ENCODE peak calls at places on chromosomes 13 and 19, in four cellular contexts. D, A, C and Q are unnamed samples.

GRCh38 chr13:83677985-83678384 is 204.3 kb downstream of the SLITRK1 start:
- ATAC-seq in D (no peak), C (no peak), A (no peak), Q (no peak)

GRCh38 chr13:72808917-72809500 is 27.1 kb downstream of the PIBF1 start:
- ATAC-seq in A (no peak), D (peak), C (no peak), Q (no peak)

GRCh38 chr13:21894703-21895699 is 224.1 kb downstream of the FGF9 start:
- ATAC-seq in C (no peak), D (no peak), A (no peak), Q (no peak)

GRCh38 chr13:106522112-106522511 is 13.3 kb downstream of the EFNB2 start:
- ATAC-seq in C (no peak), D (no peak), A (no peak), Q (no peak)

GRCh38 chr13:21872795-21873194 is 201.9 kb downstream of the FGF9 start:
- ATAC-seq in D (no peak), C (peak), A (no peak), Q (peak)

GRCh38 chr13:25847145-25847544 is 204.7 kb downstream of the SHISA2 start:
- ATAC-seq in A (no peak), C (no peak), D (peak), Q (no peak)

GRCh38 chr13:24152292-24153214 is 8.0 kb upstream of the SPATA13 start:
- ATAC-seq in D (no peak), C (no peak), A (no peak), Q (no peak)

GRCh38 chr13:23455401-23456185 is 22.1 kb upstream of the SACS start:
- ATAC-seq in C (no peak), A (no peak), D (no peak), Q (peak)

GRCh38 chr13:97262058-97262457 is 39.9 kb downstream of the MBNL2 start:
- ATAC-seq in D (no peak), C (no peak), A (no peak), Q (no peak)

GRCh38 chr13:112766336-112766735 is 76.5 kb downstream of the ATP11A start:
- ATAC-seq in A (no peak), D (no peak), C (no peak), Q (no peak)

GRCh38 chr19:19410553-19411550 is 5.4 kb downstream of the GATAD2A start:
- ATAC-seq in A (no peak), D (peak), C (no peak), Q (no peak)

GRCh38 chr19:15038304-15038703 is 11.0 kb upstream of the CASP14 start:
- ATAC-seq in D (no peak), C (no peak), A (no peak), Q (no peak)

GRCh38 chr13:78121001-78121400 is 202.4 kb upstream of the EDNRB start:
- ATAC-seq in A (no peak), D (no peak), C (no peak), Q (no peak)

GRCh38 chr13:107144432-107144831 is 576.5 kb upstream of the ARGLU1 start:
- ATAC-seq in A (no peak), D (no peak), C (no peak), Q (no peak)

GRCh38 chr13:104975272-104975671 is 1560.2 kb downstream of the EFNB2 start:
- ATAC-seq in D (peak), C (no peak), A (no peak), Q (no peak)

GRCh38 chr19:24062222-24062621 is 24.8 kb upstream of the ZNF254 start:
- ATAC-seq in A (no peak), D (no peak), C (no peak), Q (no peak)

GRCh38 chr13:95201814-95202521 is 99.3 kb downstream of the ABCC4 start:
- ATAC-seq in D (no peak), A (no peak), C (no peak), Q (no peak)

GRCh38 chr19:38250821-38251563 is 5.2 kb downstream of the PPP1R14A start:
- ATAC-seq in A (no peak), C (peak), D (no peak), Q (peak)

GRCh38 chr13:40922437-40923040 is 96.6 kb downstream of the ELF1 start:
- ATAC-seq in D (no peak), A (no peak), C (no peak), Q (no peak)

GRCh38 chr19:33905937-33906577 is 109.4 kb downstream of the KCTD15 start:
- ATAC-seq in C (peak), D (no peak), A (peak), Q (peak)

GRCh38 chr13:51781246-51782022 is 22.5 kb downstream of the DHRS12 start:
- ATAC-seq in A (peak), D (peak), C (peak), Q (no peak)

GRCh38 chr19:41998246-41999020 is 4.4 kb upstream of the ATP1A3 start:
- ATAC-seq in A (peak), C (no peak), D (peak), Q (peak)

GRCh38 chr13:30845297-30846214 is 60.5 kb upstream of the MEDAG start:
- ATAC-seq in D (peak), C (peak), A (no peak), Q (no peak)

GRCh38 chr19:14375582-14376291 is 5.5 kb upstream of the ADGRE5 start:
- ATAC-seq in D (peak), C (peak), A (no peak), Q (peak)

GRCh38 chr13:109974354-109974753 is 188.0 kb upstream of the IRS2 start:
- ATAC-seq in A (no peak), D (no peak), C (no peak), Q (no peak)

GRCh38 chr19:12720851-12721655 is 2.7 kb downstream of the TNPO2 start:
- ATAC-seq in D (peak), A (no peak), C (peak), Q (no peak)

GRCh38 chr19:10193666-10194499 is 870 bp downstream of the DNMT1 start:
- ATAC-seq in A (peak), C (peak), D (peak), Q (peak)

GRCh38 chr19:41999071-41999877 is 5.2 kb upstream of the ATP1A3 start:
- ATAC-seq in C (no peak), A (no peak), D (no peak), Q (no peak)

GRCh38 chr13:46386996-46387851 is at the start of gene RUBCNL:
- ATAC-seq in C (peak), D (peak), A (peak), Q (peak)

GRCh38 chr13:113981611-113982295 is 7.9 kb upstream of the C13orf46 start:
- ATAC-seq in C (peak), D (no peak), A (no peak), Q (peak)

GRCh38 chr13:75771818-75772217 is 135.7 kb downstream of the LMO7 start:
- ATAC-seq in D (no peak), C (peak), A (peak), Q (peak)

GRCh38 chr19:18193388-18194207 is 580 bp downstream of the MPV17L2 start:
- ATAC-seq in D (no peak), A (no peak), C (no peak), Q (no peak)

GRCh38 chr19:609001-609340 is 19.3 kb downstream of the HCN2 start:
- ATAC-seq in A (peak), C (peak), D (no peak), Q (no peak)

GRCh38 chr13:99819962-99820361 is 151.6 kb downstream of the ZIC5 start:
- ATAC-seq in D (no peak), A (no peak), C (no peak), Q (no peak)

GRCh38 chr19:53091413-53091812 is 11.8 kb downstream of the ZNF160 start:
- ATAC-seq in A (no peak), C (no peak), D (no peak), Q (no peak)

GRCh38 chr19:6925801-6926751 is 38.7 kb downstream of the ADGRE1 start:
- ATAC-seq in D (peak), A (peak), C (no peak), Q (no peak)

GRCh38 chr13:112771139-112771876 is 81.5 kb downstream of the ATP11A start:
- ATAC-seq in A (no peak), D (no peak), C (no peak), Q (no peak)

GRCh38 chr13:112968910-112969691 is at the start of gene MCF2L:
- ATAC-seq in A (peak), C (peak), D (no peak), Q (peak)

GRCh38 chr13:76992548-76993001 is 694 bp downstream of the CLN5 start:
- ATAC-seq in A (peak), C (peak), D (peak), Q (peak)

GRCh38 chr13:27374650-27375049 is 49.8 kb upstream of the GTF3A start:
- ATAC-seq in A (peak), C (peak), D (peak), Q (peak)

GRCh38 chr13:27374126-27374613 is 50.2 kb upstream of the GTF3A start:
- ATAC-seq in D (no peak), A (peak), C (peak), Q (no peak)

GRCh38 chr13:27372896-27373295 is 51.5 kb upstream of the GTF3A start:
- ATAC-seq in A (no peak), D (no peak), C (no peak), Q (no peak)

GRCh38 chr13:27370305-27370853 is 54.0 kb upstream of the GTF3A start:
- ATAC-seq in D (no peak), A (no peak), C (no peak), Q (no peak)

DNA sequence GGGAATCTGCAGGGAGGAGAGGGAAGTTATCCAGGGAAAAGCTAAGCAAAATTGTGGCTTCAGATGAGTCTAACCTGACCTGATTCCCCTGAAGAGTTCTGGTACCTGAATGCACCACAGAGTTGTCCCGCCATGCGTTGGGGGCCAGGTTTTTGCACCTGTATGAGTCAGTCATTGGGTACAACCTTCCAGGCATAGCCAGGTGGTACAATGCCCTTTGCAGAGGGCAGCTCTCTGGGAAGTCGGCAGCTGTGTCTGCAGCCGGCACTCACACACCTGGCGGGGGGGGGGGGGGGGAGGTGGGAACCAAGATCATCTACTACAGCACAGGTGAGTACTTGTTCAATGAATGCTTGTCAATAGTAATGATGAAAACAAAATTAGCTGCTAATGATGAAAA is 52.5 kb upstream of the GTF3A start:
- ATAC-seq in C (no peak), A (no peak), D (no peak), Q (no peak)
- TF ChIP-seq POLR2A in C (no peak), A (no peak), D (no peak), Q (no peak)

DNA sequence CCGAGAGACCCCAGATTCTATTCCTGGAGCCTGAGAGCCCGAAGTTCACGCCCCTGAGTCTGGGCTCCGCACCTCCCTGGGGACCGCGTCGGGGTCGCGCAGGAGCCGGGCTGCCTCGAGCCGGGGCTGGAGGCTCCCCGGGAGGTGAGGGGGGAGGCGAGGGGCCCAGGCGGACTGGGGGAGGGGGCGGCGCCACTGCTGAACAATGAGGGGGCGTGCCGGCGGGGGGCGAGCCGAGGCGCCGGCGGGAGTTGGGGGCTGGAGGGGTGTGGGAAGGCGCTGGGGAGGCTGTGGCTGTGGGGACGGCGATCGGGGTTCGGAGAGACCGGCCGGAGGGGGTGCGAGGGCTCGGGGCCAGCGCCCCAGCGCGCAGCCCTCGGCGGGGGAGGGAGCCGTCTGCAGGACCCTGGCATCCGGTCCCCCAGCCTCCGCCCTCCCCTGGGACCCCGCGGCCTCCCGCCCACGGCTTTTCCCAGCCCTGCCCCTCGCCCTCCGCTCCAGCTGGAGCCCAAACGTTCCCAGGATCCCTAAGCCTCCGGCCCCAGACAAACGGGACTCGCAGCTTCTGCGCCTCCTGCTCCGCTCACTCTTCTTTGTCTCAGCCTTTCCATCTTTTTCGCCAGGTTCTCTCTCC is 917 bp downstream of the PLEKHG2 start:
- ATAC-seq in A (no peak), D (no peak), C (peak), Q (no peak)
- TF ChIP-seq POLR2AphosphoS5 in A (no peak), D (no peak), C (peak), Q (peak)

DNA sequence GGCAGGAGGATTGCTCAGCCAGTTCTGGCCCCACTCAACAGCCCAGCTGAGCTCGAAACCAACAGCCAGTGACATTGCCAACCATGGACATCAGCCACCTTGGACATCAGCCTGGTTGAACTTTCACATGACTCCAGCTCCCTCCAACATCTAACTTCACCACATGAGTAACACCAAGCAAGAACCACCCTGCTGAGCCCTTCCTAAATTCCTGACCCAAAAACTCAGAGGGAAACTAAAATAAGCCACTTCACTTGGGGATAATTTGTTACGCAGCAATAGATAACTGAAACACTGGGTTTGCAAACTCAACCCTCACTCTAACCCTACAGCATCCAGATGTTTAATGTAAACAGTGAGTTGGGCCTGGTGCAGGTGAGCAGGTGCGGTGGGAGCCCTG is 10.7 kb upstream of the LRFN3 start:
- ATAC-seq in C (no peak), A (no peak), D (no peak), Q (no peak)
- TF ChIP-seq POLR2A in C (no peak), A (no peak), D (no peak), Q (no peak)

GRCh38 chr19:1882089-1882785 is 3.1 kb downstream of the ABHD17A start:
- ATAC-seq in C (no peak), A (no peak), D (peak), Q (no peak)
- TF ChIP-seq POLR2AphosphoS5 in C (no peak), A (no peak), D (no peak), Q (no peak)

GRCh38 chr19:49145485-49146407 is 9.4 kb downstream of the HRC start:
- ATAC-seq in A (peak), D (peak), C (peak), Q (peak)
- TF ChIP-seq POLR2A in A (no peak), D (no peak), C (no peak), Q (no peak)

GRCh38 chr19:40598918-40599307 is 2.3 kb upstream of the LTBP4 start:
- ATAC-seq in D (no peak), A (no peak), C (no peak), Q (no peak)
- TF ChIP-seq POLR2AphosphoS5 in D (no peak), A (no peak), C (no peak), Q (no peak)